ENCODE peak calls at places on chromosomes 13 and 19, in four cellular contexts. X is tibial artery, H is fibroblast of mammary gland, K is cardiac muscle cell. C is an unnamed sample.

GRCh38 chr13:38518328-38518727 is 168.5 kb upstream of the FREM2 start:
- DNase-seq in H (no peak), K (no peak), X (no peak), C (no peak)

GRCh38 chr19:4620675-4621074 is 18.6 kb upstream of the TNFAIP8L1 start:
- DNase-seq in X (no peak), H (no peak), K (no peak), C (no peak)

GRCh38 chr19:45526143-45526542 is 18.9 kb downstream of the VASP start:
- DNase-seq in X (peak), K (peak), H (peak), C (peak)

GRCh38 chr19:40225440-40226305 is 816 bp downstream of the CCNP start:
- DNase-seq in H (peak), K (no peak), X (no peak), C (peak)

GRCh38 chr19:48393196-48393558 is 291 bp upstream of the GRIN2D start:
- DNase-seq in K (no peak), H (no peak), X (no peak), C (no peak)

GRCh38 chr13:90547272-90547790 is 800.2 kb upstream of the MIR17HG start:
- DNase-seq in X (no peak), K (no peak), H (no peak), C (no peak)

GRCh38 chr13:25276748-25277147 is 10.5 kb downstream of the MTMR6 start:
- DNase-seq in K (no peak), H (peak), X (no peak), C (no peak)

GRCh38 chr13:75195479-75196111 is 286.4 kb downstream of the TBC1D4 start:
- DNase-seq in K (peak), X (no peak), H (no peak), C (peak)

GRCh38 chr13:37598572-37598971 is at the start of gene POSTN:
- DNase-seq in K (peak), H (peak), X (no peak), C (no peak)

GRCh38 chr19:32475393-32475792 is 69.8 kb downstream of the DPY19L3 start:
- DNase-seq in H (no peak), X (no peak), K (no peak), C (no peak)

GRCh38 chr19:20414133-20414532 is 151.4 kb downstream of the ZNF737 start:
- DNase-seq in H (no peak), X (no peak), K (no peak), C (no peak)

GRCh38 chr13:44012910-44013309 is 133.2 kb downstream of the LACC1 start:
- DNase-seq in X (no peak), K (peak), H (no peak), C (no peak)

GRCh38 chr19:7132054-7132453 is 62.6 kb downstream of the ZNF557 start:
- DNase-seq in X (no peak), H (no peak), K (no peak), C (no peak)

GRCh38 chr19:11444059-11444458 is 8.6 kb downstream of the PRKCSH start:
- DNase-seq in X (no peak), H (no peak), K (no peak), C (no peak)

GRCh38 chr13:38888309-38888708 is 102.3 kb downstream of the STOML3 start:
- DNase-seq in H (peak), K (peak), X (no peak), C (peak)

GRCh38 chr13:32594339-32594738 is 8.1 kb downstream of the PDS5B start:
- DNase-seq in H (peak), K (peak), X (no peak), C (no peak)

GRCh38 chr19:42601811-42602443 is 7.2 kb upstream of the CEACAM8 start:
- DNase-seq in K (peak), X (no peak), H (peak), C (peak)

GRCh38 chr13:64935441-64935840 is 2294.7 kb downstream of the PCDH9 start:
- DNase-seq in H (no peak), K (no peak), X (no peak), C (no peak)

GRCh38 chr13:24503376-24503690 is 9.2 kb downstream of the PARP4 start:
- DNase-seq in K (no peak), X (no peak), H (no peak), C (peak)

GRCh38 chr13:83773961-83774360 is 108.3 kb downstream of the SLITRK1 start:
- DNase-seq in K (peak), H (peak), X (no peak), C (no peak)

GRCh38 chr13:106573279-106573831 is 5.4 kb upstream of the ARGLU1 start:
- DNase-seq in X (peak), K (peak), H (peak), C (peak)

GRCh38 chr19:12668937-12669271 is 2.3 kb downstream of the WDR83 start:
- DNase-seq in H (peak), K (peak), X (peak), C (peak)

GRCh38 chr19:16901491-16902175 is 12.8 kb downstream of the F2RL3 start:
- DNase-seq in K (no peak), H (no peak), X (no peak), C (no peak)

GRCh38 chr19:45630463-45630862 is 8.7 kb downstream of the EML2 start:
- DNase-seq in K (peak), H (peak), X (no peak), C (peak)

GRCh38 chr13:37446503-37446902 is 152.1 kb downstream of the POSTN start:
- DNase-seq in K (peak), H (peak), X (peak), C (peak)

GRCh38 chr13:21733475-21734311 is 62.8 kb downstream of the FGF9 start:
- DNase-seq in H (no peak), X (no peak), K (no peak), C (no peak)

GRCh38 chr13:48006396-48006795 is 5.3 kb upstream of the SUCLA2 start:
- DNase-seq in X (no peak), H (peak), K (no peak), C (no peak)

GRCh38 chr19:41887711-41888382 is 4.9 kb downstream of the ARHGEF1 start:
- DNase-seq in K (peak), X (no peak), H (peak), C (peak)

GRCh38 chr19:566844-567243 is 5.6 kb upstream of the BSG start:
- DNase-seq in H (no peak), K (no peak), X (no peak), C (no peak)

GRCh38 chr13:96011291-96011875 is 41.8 kb downstream of the UGGT2 start:
- DNase-seq in H (peak), X (no peak), K (peak), C (no peak)

GRCh38 chr13:50713849-50714248 is 129.6 kb downstream of the DLEU7 start:
- DNase-seq in K (peak), H (peak), X (no peak), C (peak)

GRCh38 chr19:55368701-55369563 is 1.3 kb downstream of the IL11 start:
- DNase-seq in X (no peak), H (peak), K (peak), C (peak)
- H3K4me3 ChIP-seq in X (peak), H (peak), K (peak), C (peak)

GRCh38 chr19:36668646-36669045 is 2.0 kb upstream of the ZNF461 start:
- DNase-seq in H (no peak), X (no peak), K (no peak), C (no peak)

DNA sequence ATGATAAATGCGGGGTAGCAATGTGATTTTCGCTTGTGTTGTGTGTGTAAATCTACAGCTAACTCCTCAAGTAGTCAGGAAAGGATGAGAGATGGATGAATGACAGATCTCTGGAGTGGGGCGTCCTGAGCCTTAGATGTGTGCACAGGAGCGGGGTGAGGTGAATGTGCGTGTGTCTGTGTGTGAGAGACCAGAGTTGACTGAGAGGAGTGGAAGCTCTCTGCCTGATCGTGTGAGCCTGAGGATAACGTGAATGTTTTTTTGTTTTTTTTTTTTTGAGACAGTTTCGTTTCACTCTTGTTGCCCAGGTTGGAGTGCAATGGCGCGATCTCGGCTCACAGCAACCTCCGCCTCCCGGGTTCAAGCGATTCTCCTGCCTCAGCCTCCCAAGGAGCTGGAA is 805 bp downstream of the ZNF461 start:
- DNase-seq in K (no peak), X (no peak), H (no peak), C (no peak)
- TF ChIP-seq CTCF in K (no peak), X (no peak), H (no peak), C (no peak)

DNA sequence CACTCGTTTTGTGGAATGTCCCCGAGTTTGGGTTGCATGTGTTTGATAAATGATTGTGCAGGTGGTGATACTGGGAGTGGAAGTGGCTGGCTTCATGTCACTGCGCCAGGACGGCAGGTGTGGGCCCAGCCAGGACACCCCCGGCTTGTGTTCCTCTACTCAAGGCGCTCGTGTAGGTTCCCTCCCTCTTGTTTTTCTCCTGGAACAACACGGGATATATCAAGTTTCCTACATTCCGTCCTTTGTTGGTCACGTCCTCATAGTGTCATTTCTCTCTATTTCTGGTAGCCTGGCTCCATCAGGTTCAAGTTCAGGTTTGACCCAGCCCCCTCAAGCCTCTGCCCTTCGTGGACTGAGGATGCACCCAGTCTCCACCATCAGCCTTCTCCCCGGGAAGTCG is 16.3 kb downstream of the IL17D start:
- DNase-seq in X (no peak), K (no peak), H (no peak), C (no peak)
- H3K4me3 ChIP-seq in X (no peak), K (no peak), H (no peak), C (no peak)

GRCh38 chr13:99605417-99606321 is 104.4 kb downstream of the TM9SF2 start:
- DNase-seq in H (peak), X (peak), K (peak), C (no peak)
- TF ChIP-seq CTCF in H (no peak), X (peak), K (peak), C (peak)

GRCh38 chr19:18762125-18763023 is 28.7 kb downstream of the COMP start:
- DNase-seq in X (no peak), K (peak), H (peak), C (peak)
- H3K4me3 ChIP-seq in X (no peak), K (no peak), H (no peak), C (no peak)

DNA sequence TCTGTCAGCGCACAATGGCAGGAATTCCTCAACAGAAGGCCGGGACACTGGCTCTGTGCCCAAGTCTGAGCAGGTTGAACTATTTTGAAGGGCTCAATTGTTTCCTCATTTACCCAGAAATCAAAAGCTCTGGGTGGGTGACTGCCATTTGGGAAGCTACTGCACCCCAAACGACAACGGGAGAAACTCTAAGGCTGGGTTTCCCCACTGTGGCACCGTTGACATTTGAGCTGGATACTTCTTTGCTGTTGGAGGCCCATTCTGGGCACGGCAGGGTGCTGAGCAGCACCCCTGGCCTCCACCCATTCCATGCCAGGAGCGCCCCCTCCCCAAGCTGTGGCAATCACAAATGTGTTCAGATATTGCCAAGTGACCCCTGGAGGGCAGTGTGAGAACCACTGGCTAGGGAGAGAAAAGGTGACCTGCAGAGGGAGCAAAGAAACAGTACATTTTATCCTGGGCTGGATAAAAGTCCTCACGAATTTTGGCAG is 62.5 kb downstream of the RFX2 start:
- DNase-seq in X (no peak), H (peak), K (peak), C (peak)
- TF ChIP-seq CTCF in X (peak), H (peak), K (peak), C (peak)

GRCh38 chr19:2012941-2013682 is 2.4 kb downstream of the BTBD2 start:
- DNase-seq in H (no peak), K (no peak), X (no peak), C (no peak)

GRCh38 chr19:2013683-2013961 is 1.9 kb downstream of the BTBD2 start:
- DNase-seq in X (no peak), H (no peak), K (no peak), C (no peak)

GRCh38 chr19:2014731-2015610 is 543 bp downstream of the BTBD2 start:
- DNase-seq in H (no peak), K (peak), X (no peak), C (no peak)

GRCh38 chr19:2015611-2015950 is at the start of gene BTBD2:
- DNase-seq in K (peak), H (peak), X (no peak), C (peak)

GRCh38 chr19:2014081-2014693 is 1.3 kb downstream of the BTBD2 start:
- DNase-seq in K (no peak), X (no peak), H (no peak), C (no peak)
- H3K4me3 ChIP-seq in K (peak), X (peak), H (peak), C (peak)

GRCh38 chr19:49799798-49800376 is 13.2 kb downstream of the FUZ start:
- DNase-seq in X (no peak), H (no peak), K (no peak), C (no peak)
- TF ChIP-seq CTCF in X (no peak), H (peak), K (peak), C (peak)

GRCh38 chr19:43718627-43719377 is 2.9 kb downstream of the IRGC start:
- DNase-seq in H (no peak), K (no peak), X (no peak), C (no peak)
- H3K4me3 ChIP-seq in H (no peak), K (no peak), X (no peak), C (no peak)